ENCODE peak calls at places on chromosome 12, in six cellular contexts. J, W, O, D, A and C are unnamed samples.

GRCh38 chr12:92144631-92145480 is 790 bp downstream of the BTG1 start:
- DNase-seq in J (peak; percentile 90), O (no peak), W (no peak), A (no peak), D (peak; percentile 53), C (peak; percentile 66)

GRCh38 chr12:110636516-110636915 is 22.6 kb downstream of the TCTN1 start:
- DNase-seq in O (no peak), D (no peak), A (no peak), W (no peak), J (peak; percentile 16), C (no peak)

GRCh38 chr12:3201741-3202500 is 124.7 kb downstream of the TSPAN9 start:
- DNase-seq in W (no peak), J (no peak), D (no peak), A (no peak), O (no peak), C (no peak)

GRCh38 chr12:96392397-96392796 is 7.8 kb downstream of the CDK17 start:
- DNase-seq in W (no peak), J (no peak), D (no peak), O (no peak), A (no peak), C (no peak)

GRCh38 chr12:31531908-31532307 is 59.0 kb downstream of the DENND5B start:
- DNase-seq in J (no peak), A (no peak), O (no peak), D (no peak), W (no peak), C (no peak)

GRCh38 chr12:14111230-14111865 is 129.9 kb upstream of the GRIN2B start:
- DNase-seq in O (no peak), D (no peak), A (peak; percentile 13), J (no peak), W (no peak), C (no peak)

GRCh38 chr12:94753071-94753779 is 102.9 kb upstream of the TMCC3 start:
- DNase-seq in W (no peak), O (no peak), J (peak; percentile 69), D (no peak), A (no peak), C (no peak)

GRCh38 chr12:110149104-110149660 is 25.0 kb downstream of the IFT81 start:
- DNase-seq in A (no peak), O (no peak), J (no peak), D (no peak), W (no peak), C (no peak)

GRCh38 chr12:114274131-114274530 is 131.8 kb downstream of the TBX5 start:
- DNase-seq in W (no peak), O (no peak), D (no peak), J (no peak), A (peak; percentile 93), C (no peak)

GRCh38 chr12:30323008-30323407 is 372.7 kb downstream of the IPO8 start:
- DNase-seq in A (no peak), D (no peak), W (no peak), O (no peak), J (no peak), C (no peak)

GRCh38 chr12:120580787-120581723 is at the start of gene POP5:
- DNase-seq in O (peak; percentile 84), A (peak; percentile 95), W (peak; percentile 89), J (peak; percentile 98), D (peak; percentile 89), C (peak; percentile 94)

GRCh38 chr12:54428050-54429013 is 9.3 kb upstream of the ITGA5 start:
- DNase-seq in D (no peak), O (no peak), A (no peak), W (no peak), J (peak; percentile 89), C (no peak)

GRCh38 chr12:14394317-14395058 is 29.0 kb downstream of the ATF7IP start:
- DNase-seq in J (no peak), O (peak; percentile 46), W (peak; percentile 29), D (peak; percentile 15), A (peak; percentile 65), C (peak; percentile 64)

GRCh38 chr12:19971396-19971802 is 396.9 kb upstream of the PDE3A start:
- DNase-seq in A (no peak), W (no peak), D (no peak), J (no peak), O (no peak), C (no peak)

GRCh38 chr12:67068204-67068731 is 200.9 kb upstream of the CAND1 start:
- DNase-seq in A (no peak), W (no peak), J (no peak), O (no peak), D (no peak), C (no peak)

GRCh38 chr12:123532021-123532420 is 1.5 kb downstream of the RILPL1 start:
- DNase-seq in W (no peak), J (no peak), O (no peak), D (no peak), A (no peak), C (no peak)

GRCh38 chr12:53994691-53995310 is 5.2 kb upstream of the HOXC9 start:
- DNase-seq in A (no peak), W (no peak), J (no peak), D (no peak), O (no peak), C (no peak)

GRCh38 chr12:124568431-124569374 is 1.3 kb upstream of the NCOR2 start:
- DNase-seq in W (no peak), A (no peak), J (peak; percentile 93), O (peak; percentile 86), D (peak; percentile 25), C (no peak)

GRCh38 chr12:48486261-48486660 is 4.0 kb downstream of the C12orf54 start:
- DNase-seq in D (no peak), A (no peak), W (no peak), O (no peak), J (no peak), C (no peak)